ENCODE peak calls at places on chromosomes 1 and 21, in six cellular contexts. One of them, this sample, is unnamed.

GRCh38 chr1:38154089-38154470 is 107.5 kb upstream of the POU3F1 start:
- DNase-seq in HepG2: no peak
- DNase-seq in endothelial cell of umbilical vein: no peak
- DNase-seq in K562: no peak
- DNase-seq in A549: no peak
- DNase-seq in GM12878: no peak
- DNase-seq in this sample: no peak

GRCh38 chr1:39680751-39681150 is 8.8 kb upstream of the NT5C1A start:
- DNase-seq in K562: no peak
- DNase-seq in A549: no peak
- DNase-seq in endothelial cell of umbilical vein: no peak
- DNase-seq in GM12878: no peak
- DNase-seq in HepG2: no peak
- DNase-seq in this sample: no peak

GRCh38 chr1:36467708-36468455 is 3.7 kb upstream of the MRPS15 start:
- DNase-seq in K562: no peak
- DNase-seq in A549: no peak
- DNase-seq in GM12878: no peak
- DNase-seq in endothelial cell of umbilical vein: no peak
- DNase-seq in HepG2: no peak
- DNase-seq in this sample: no peak

GRCh38 chr1:157992031-157992568 is 1.3 kb upstream of the KIRREL1 start:
- DNase-seq in K562: peak; percentile 66
- DNase-seq in GM12878: no peak
- DNase-seq in endothelial cell of umbilical vein: peak; percentile 73
- DNase-seq in A549: peak; percentile 69
- DNase-seq in HepG2: peak; percentile 13
- DNase-seq in this sample: peak; percentile 47

GRCh38 chr1:223403184-223403815 is 10.1 kb downstream of the CCDC185 start:
- DNase-seq in GM12878: no peak
- DNase-seq in endothelial cell of umbilical vein: no peak
- DNase-seq in HepG2: no peak
- DNase-seq in A549: no peak
- DNase-seq in K562: peak; percentile 27
- DNase-seq in this sample: no peak

GRCh38 chr1:234975122-234975940 is 153.3 kb downstream of the TOMM20 start:
- DNase-seq in A549: peak; percentile 82
- DNase-seq in HepG2: peak; percentile 100
- DNase-seq in GM12878: no peak
- DNase-seq in endothelial cell of umbilical vein: peak; percentile 93
- DNase-seq in K562: peak; percentile 90
- DNase-seq in this sample: peak; percentile 98

GRCh38 chr1:240701412-240701811 is 89.5 kb upstream of the GREM2 start:
- DNase-seq in endothelial cell of umbilical vein: no peak
- DNase-seq in GM12878: no peak
- DNase-seq in A549: no peak
- DNase-seq in HepG2: no peak
- DNase-seq in K562: no peak
- DNase-seq in this sample: no peak

GRCh38 chr1:94954292-94955220 is 27.6 kb upstream of the CNN3 start:
- DNase-seq in A549: no peak
- DNase-seq in HepG2: no peak
- DNase-seq in K562: no peak
- DNase-seq in GM12878: no peak
- DNase-seq in endothelial cell of umbilical vein: peak; percentile 68
- DNase-seq in this sample: no peak

GRCh38 chr1:26630634-26631033 is 65.2 kb upstream of the ARID1A start:
- DNase-seq in A549: no peak
- DNase-seq in GM12878: no peak
- DNase-seq in endothelial cell of umbilical vein: no peak
- DNase-seq in K562: no peak
- DNase-seq in HepG2: peak; percentile 29
- DNase-seq in this sample: no peak

GRCh38 chr1:229098903-229099578 is 171.9 kb upstream of the RAB4A start:
- DNase-seq in A549: no peak
- DNase-seq in GM12878: no peak
- DNase-seq in K562: no peak
- DNase-seq in HepG2: peak; percentile 94
- DNase-seq in endothelial cell of umbilical vein: no peak
- DNase-seq in this sample: peak; percentile 36

GRCh38 chr21:33703750-33704606 is 61.7 kb downstream of the ITSN1 start:
- DNase-seq in GM12878: no peak
- DNase-seq in K562: no peak
- DNase-seq in HepG2: no peak
- DNase-seq in A549: no peak
- DNase-seq in endothelial cell of umbilical vein: peak; percentile 51
- DNase-seq in this sample: no peak

GRCh38 chr1:87329051-87329755 is 523 bp downstream of the LMO4 start:
- DNase-seq in K562: peak; percentile 71
- DNase-seq in GM12878: no peak
- DNase-seq in A549: peak; percentile 21
- DNase-seq in endothelial cell of umbilical vein: peak; percentile 66
- DNase-seq in HepG2: peak; percentile 54
- DNase-seq in this sample: peak; percentile 69

GRCh38 chr1:26570287-26570686 is 40.7 kb downstream of the RPS6KA1 start:
- DNase-seq in K562: no peak
- DNase-seq in A549: no peak
- DNase-seq in endothelial cell of umbilical vein: no peak
- DNase-seq in GM12878: no peak
- DNase-seq in HepG2: no peak
- DNase-seq in this sample: no peak

GRCh38 chr1:27645071-27645415 is 10.1 kb upstream of the FGR start:
- DNase-seq in HepG2: no peak
- DNase-seq in K562: no peak
- DNase-seq in endothelial cell of umbilical vein: no peak
- DNase-seq in GM12878: no peak
- DNase-seq in A549: no peak
- DNase-seq in this sample: no peak

GRCh38 chr1:206808615-206809014 is 36.3 kb upstream of the IL10 start:
- DNase-seq in K562: peak; percentile 59
- DNase-seq in A549: no peak
- DNase-seq in endothelial cell of umbilical vein: no peak
- DNase-seq in GM12878: no peak
- DNase-seq in HepG2: peak; percentile 6
- DNase-seq in this sample: peak; percentile 77

GRCh38 chr1:161047436-161048420 is 2.0 kb upstream of the USF1 start:
- DNase-seq in endothelial cell of umbilical vein: no peak
- DNase-seq in K562: no peak
- DNase-seq in HepG2: no peak
- DNase-seq in GM12878: no peak
- DNase-seq in A549: no peak
- DNase-seq in this sample: no peak

GRCh38 chr1:161044908-161045748 is 649 bp downstream of the USF1 start:
- DNase-seq in A549: peak; percentile 56
- DNase-seq in endothelial cell of umbilical vein: peak; percentile 72
- DNase-seq in GM12878: peak; percentile 73
- DNase-seq in HepG2: peak; percentile 79
- DNase-seq in K562: peak; percentile 77
- DNase-seq in this sample: peak; percentile 93

GRCh38 chr1:161046574-161047167 is 894 bp upstream of the USF1 start:
- DNase-seq in A549: no peak
- DNase-seq in K562: no peak
- DNase-seq in HepG2: no peak
- DNase-seq in endothelial cell of umbilical vein: no peak
- DNase-seq in GM12878: peak; percentile 64
- DNase-seq in this sample: peak; percentile 56

GRCh38 chr1:161044535-161044907 is 1.3 kb downstream of the USF1 start:
- DNase-seq in K562: no peak
- DNase-seq in GM12878: no peak
- DNase-seq in HepG2: no peak
- DNase-seq in endothelial cell of umbilical vein: no peak
- DNase-seq in A549: no peak
- DNase-seq in this sample: no peak

GRCh38 chr1:161045749-161046573 is at the start of gene USF1:
- DNase-seq in GM12878: peak; percentile 92
- DNase-seq in A549: peak; percentile 97
- DNase-seq in endothelial cell of umbilical vein: peak; percentile 98
- DNase-seq in K562: peak; percentile 95
- DNase-seq in HepG2: peak; percentile 92
- DNase-seq in this sample: peak; percentile 96
- TF ChIP-seq MYC in GM12878: no peak
- TF ChIP-seq MYC in A549: no peak
- TF ChIP-seq MYC in endothelial cell of umbilical vein: no peak
- TF ChIP-seq MYC in K562: no peak
- TF ChIP-seq MYC in HepG2: peak; percentile 35
- TF ChIP-seq MYC in this sample: peak; percentile 60

GRCh38 chr1:45206808-45207624 is 611 bp upstream of the ZSWIM5 start:
- DNase-seq in endothelial cell of umbilical vein: no peak
- DNase-seq in K562: no peak
- DNase-seq in HepG2: no peak
- DNase-seq in A549: no peak
- DNase-seq in GM12878: no peak
- DNase-seq in this sample: no peak

GRCh38 chr1:45211061-45211460 is 4.7 kb upstream of the ZSWIM5 start:
- DNase-seq in GM12878: no peak
- DNase-seq in endothelial cell of umbilical vein: no peak
- DNase-seq in HepG2: no peak
- DNase-seq in K562: no peak
- DNase-seq in A549: no peak
- DNase-seq in this sample: no peak

GRCh38 chr1:45200906-45201500 is 5.4 kb downstream of the ZSWIM5 start:
- DNase-seq in K562: no peak
- DNase-seq in HepG2: peak; percentile 6
- DNase-seq in A549: no peak
- DNase-seq in endothelial cell of umbilical vein: no peak
- DNase-seq in GM12878: no peak
- DNase-seq in this sample: no peak

GRCh38 chr1:45205000-45205909 is 1.1 kb downstream of the ZSWIM5 start:
- DNase-seq in GM12878: no peak
- DNase-seq in endothelial cell of umbilical vein: peak; percentile 49
- DNase-seq in A549: peak; percentile 21
- DNase-seq in HepG2: peak; percentile 22
- DNase-seq in K562: peak; percentile 44
- DNase-seq in this sample: peak; percentile 30

GRCh38 chr1:45205910-45206721 is at the start of gene ZSWIM5:
- DNase-seq in K562: peak; percentile 57
- DNase-seq in endothelial cell of umbilical vein: peak; percentile 65
- DNase-seq in A549: peak; percentile 38
- DNase-seq in HepG2: peak; percentile 48
- DNase-seq in GM12878: no peak
- DNase-seq in this sample: peak; percentile 68
- TF ChIP-seq POLR2A in K562: no peak
- TF ChIP-seq POLR2A in endothelial cell of umbilical vein: no peak
- TF ChIP-seq POLR2A in A549: peak; percentile 38
- TF ChIP-seq POLR2A in HepG2: peak; percentile 84
- TF ChIP-seq POLR2A in GM12878: peak; percentile 55
- TF ChIP-seq POLR2A in this sample: no peak

DNA sequence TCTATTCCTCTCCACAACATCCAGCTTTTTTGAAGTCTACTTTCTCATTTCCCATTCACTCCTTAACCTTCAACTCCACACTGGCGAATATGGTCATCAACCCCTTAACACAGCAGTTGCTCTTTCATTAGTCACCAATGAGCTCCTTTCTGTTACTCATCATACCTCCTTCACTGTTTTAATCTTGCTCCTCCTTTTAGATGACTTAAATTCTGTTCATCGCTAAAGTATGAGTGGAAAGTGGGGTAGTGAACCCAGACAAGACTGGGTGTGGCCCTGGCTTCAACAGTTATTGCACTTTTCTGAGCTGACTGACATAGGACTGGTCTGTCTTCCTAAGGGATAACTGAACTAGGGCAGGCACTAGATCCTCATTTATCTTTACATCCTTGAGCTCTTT is 51.3 kb downstream of the AKT3 start:
- DNase-seq in GM12878: no peak
- DNase-seq in endothelial cell of umbilical vein: peak; percentile 7
- DNase-seq in A549: peak; percentile 59
- DNase-seq in HepG2: no peak
- DNase-seq in K562: no peak
- DNase-seq in this sample: no peak
- TF ChIP-seq MAX in GM12878: no peak
- TF ChIP-seq MAX in endothelial cell of umbilical vein: no peak
- TF ChIP-seq MAX in A549: no peak
- TF ChIP-seq MAX in HepG2: no peak
- TF ChIP-seq MAX in K562: no peak
- TF ChIP-seq MAX in this sample: no peak

DNA sequence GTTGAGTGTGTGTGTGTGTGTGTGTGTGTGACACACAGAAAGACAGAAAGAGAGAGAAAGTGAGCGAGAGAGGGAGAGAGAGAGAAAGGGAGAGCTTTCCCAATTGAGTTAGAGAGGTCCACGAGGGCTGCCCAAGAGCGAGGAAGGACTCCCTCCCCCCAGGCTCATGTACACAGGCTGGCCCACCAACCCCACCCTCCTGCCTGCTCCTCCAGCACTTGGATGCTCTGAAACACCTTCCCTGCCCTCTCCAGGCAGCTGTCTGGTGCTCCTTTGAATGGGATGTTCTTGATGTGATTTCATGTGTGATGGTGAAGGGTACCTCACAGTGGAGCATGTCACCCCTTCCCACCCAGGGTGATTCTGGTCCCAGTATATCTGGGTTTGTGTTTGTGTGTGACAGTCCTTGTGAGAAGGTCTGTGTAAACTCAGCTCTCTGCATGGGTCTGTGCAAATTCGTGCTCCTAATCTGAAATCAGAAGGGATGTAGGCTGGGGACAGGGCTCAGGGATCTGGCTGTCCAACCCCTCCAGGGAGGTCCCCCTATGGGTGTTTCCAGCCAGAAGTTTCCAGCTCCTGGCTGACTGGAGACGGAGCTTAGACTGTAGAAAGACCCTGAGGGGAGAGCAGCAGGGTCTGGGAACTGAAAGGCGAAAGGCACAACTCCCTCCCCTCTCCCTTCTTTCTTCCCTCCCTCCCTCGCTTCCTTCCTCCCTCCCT is 6.8 kb upstream of the PEAR1 start:
- DNase-seq in A549: no peak
- DNase-seq in endothelial cell of umbilical vein: no peak
- DNase-seq in HepG2: no peak
- DNase-seq in GM12878: no peak
- DNase-seq in K562: no peak
- DNase-seq in this sample: no peak
- TF ChIP-seq MYC in A549: no peak
- TF ChIP-seq MYC in endothelial cell of umbilical vein: no peak
- TF ChIP-seq MYC in HepG2: no peak
- TF ChIP-seq MYC in GM12878: no peak
- TF ChIP-seq MYC in K562: no peak
- TF ChIP-seq MYC in this sample: no peak

GRCh38 chr1:44714532-44714931 is 16.4 kb downstream of the RNU5D-1 start:
- DNase-seq in endothelial cell of umbilical vein: no peak
- DNase-seq in K562: no peak
- DNase-seq in A549: no peak
- DNase-seq in HepG2: no peak
- DNase-seq in GM12878: no peak
- DNase-seq in this sample: no peak

GRCh38 chr1:44717196-44717595 is 13.8 kb downstream of the RNU5D-1 start:
- DNase-seq in HepG2: no peak
- DNase-seq in K562: no peak
- DNase-seq in GM12878: no peak
- DNase-seq in endothelial cell of umbilical vein: no peak
- DNase-seq in A549: no peak
- DNase-seq in this sample: no peak

GRCh38 chr1:44714944-44715571 is 15.9 kb downstream of the RNU5D-1 start:
- DNase-seq in GM12878: peak; percentile 71
- DNase-seq in HepG2: peak; percentile 72
- DNase-seq in K562: peak; percentile 85
- DNase-seq in A549: peak; percentile 78
- DNase-seq in endothelial cell of umbilical vein: peak; percentile 73
- DNase-seq in this sample: peak; percentile 83

GRCh38 chr1:44717653-44718052 is 13.3 kb downstream of the RNU5D-1 start:
- DNase-seq in endothelial cell of umbilical vein: no peak
- DNase-seq in A549: no peak
- DNase-seq in K562: no peak
- DNase-seq in HepG2: no peak
- DNase-seq in GM12878: no peak
- DNase-seq in this sample: no peak

GRCh38 chr1:44713321-44713781 is 17.6 kb downstream of the RNU5D-1 start:
- DNase-seq in HepG2: no peak
- DNase-seq in A549: no peak
- DNase-seq in K562: no peak
- DNase-seq in GM12878: no peak
- DNase-seq in endothelial cell of umbilical vein: no peak
- DNase-seq in this sample: no peak
- TF ChIP-seq POLR2A in HepG2: no peak
- TF ChIP-seq POLR2A in A549: no peak
- TF ChIP-seq POLR2A in K562: no peak
- TF ChIP-seq POLR2A in GM12878: no peak
- TF ChIP-seq POLR2A in endothelial cell of umbilical vein: no peak
- TF ChIP-seq POLR2A in this sample: no peak

This sample was measured in NB4.